ENCODE peak calls at places on chromosomes 13 and 19, in four cellular contexts. M, L, D and G are unnamed samples.

GRCh38 chr19:4693078-4693350 is 22.9 kb upstream of the MYDGF start:
- DNase-seq in D (no peak), L (no peak), M (no peak), G (no peak)

GRCh38 chr13:74593688-74594087 is 459.5 kb upstream of the KLF12 start:
- DNase-seq in M (no peak), D (no peak), L (no peak), G (no peak)

GRCh38 chr19:38669532-38669931 is 22.1 kb downstream of the ACTN4 start:
- DNase-seq in M (no peak), L (peak; percentile 67), D (no peak), G (no peak)

GRCh38 chr19:45097776-45098520 is 5.0 kb downstream of the PPP1R37 start:
- DNase-seq in M (no peak), D (peak; percentile 82), L (peak; percentile 87), G (peak; percentile 86)

GRCh38 chr19:53196777-53197396 is 3.7 kb upstream of the ZNF665 start:
- DNase-seq in D (peak; percentile 60), M (peak; percentile 96), L (peak; percentile 99), G (peak; percentile 94)

GRCh38 chr19:15871570-15871969 is 26.3 kb downstream of the CYP4F2 start:
- DNase-seq in D (no peak), M (no peak), L (no peak), G (no peak)

GRCh38 chr13:66405908-66406802 is 824.0 kb downstream of the PCDH9 start:
- DNase-seq in M (no peak), L (no peak), D (peak; percentile 16), G (peak; percentile 86)

GRCh38 chr19:33883869-33884519 is 87.3 kb downstream of the KCTD15 start:
- DNase-seq in D (no peak), L (peak; percentile 67), M (peak; percentile 89), G (peak; percentile 17)

GRCh38 chr13:34883381-34883780 is 58.7 kb upstream of the NBEA start:
- DNase-seq in M (no peak), D (no peak), L (no peak), G (no peak)

GRCh38 chr13:106104281-106104901 is 431.1 kb downstream of the EFNB2 start:
- DNase-seq in M (no peak), D (peak; percentile 60), L (no peak), G (peak; percentile 87)

GRCh38 chr13:62033932-62034331 is 618.3 kb upstream of the PCDH20 start:
- DNase-seq in L (no peak), M (no peak), D (no peak), G (no peak)

GRCh38 chr13:98800078-98800477 is 47.6 kb upstream of the SLC15A1 start:
- DNase-seq in D (no peak), M (no peak), L (no peak), G (no peak)

GRCh38 chr13:47158583-47158982 is 261.7 kb upstream of the HTR2A start:
- DNase-seq in M (no peak), L (no peak), D (no peak), G (no peak)

GRCh38 chr13:40874138-40874776 is 84.8 kb downstream of the SLC25A15 start:
- DNase-seq in M (no peak), D (no peak), L (no peak), G (no peak)

GRCh38 chr13:40876020-40876738 is 86.8 kb downstream of the SLC25A15 start:
- DNase-seq in M (no peak), L (no peak), D (no peak), G (peak; percentile 51)

GRCh38 chr13:40875583-40875982 is 86.2 kb downstream of the SLC25A15 start:
- DNase-seq in L (no peak), D (no peak), M (no peak), G (peak; percentile 4)

GRCh38 chr13:40878321-40878720 is 88.9 kb downstream of the SLC25A15 start:
- DNase-seq in D (no peak), M (no peak), L (no peak), G (peak; percentile 39)

GRCh38 chr13:40875048-40875447 is 85.6 kb downstream of the SLC25A15 start:
- DNase-seq in L (no peak), M (no peak), D (no peak), G (peak; percentile 55)
- H3K4me3 ChIP-seq in L (no peak overlapping the region), M (no peak overlapping the region), D (no peak overlapping the region), G (no peak overlapping the region)

GRCh38 chr19:18999896-19000620 is 33.3 kb downstream of the SUGP2 start:
- DNase-seq in M (no peak), L (no peak), D (no peak), G (peak; percentile 30)
- TF ChIP-seq CTCF in M (no peak), L (peak; percentile 22), D (peak; percentile 41), G (peak; percentile 33)

GRCh38 chr19:47749326-47749725 is 4.0 kb downstream of the NOP53 start:
- DNase-seq in M (no peak), D (no peak), L (no peak), G (no peak)
- H3K4me3 ChIP-seq in M (no peak overlapping the region), D (no peak overlapping the region), L (no peak overlapping the region), G (no peak overlapping the region)

GRCh38 chr19:17178291-17178690 is 36.9 kb upstream of the USE1 start:
- DNase-seq in D (no peak), M (no peak), L (no peak), G (no peak)
- TF ChIP-seq CTCF in D (no peak), M (no peak), L (no peak), G (no peak)

GRCh38 chr13:49641810-49642291 is 13.5 kb downstream of the ARL11 start:
- DNase-seq in L (no peak), M (no peak), D (peak; percentile 61), G (peak; percentile 80)
- H3K4me3 ChIP-seq in L (no peak overlapping the region), M (no peak overlapping the region), D (no peak overlapping the region), G (no peak overlapping the region)

GRCh38 chr13:75931116-75931515 is 295.0 kb downstream of the LMO7 start:
- DNase-seq in M (no peak), D (no peak), L (no peak), G (no peak)

GRCh38 chr13:75936791-75937190 is 300.7 kb downstream of the LMO7 start:
- DNase-seq in L (no peak), D (no peak), M (no peak), G (no peak)

GRCh38 chr13:75938811-75939525 is 302.8 kb downstream of the LMO7 start:
- DNase-seq in L (no peak), M (no peak), D (no peak), G (no peak)

GRCh38 chr13:75935805-75936204 is 299.7 kb downstream of the LMO7 start:
- DNase-seq in M (no peak), L (no peak), D (no peak), G (no peak)

DNA sequence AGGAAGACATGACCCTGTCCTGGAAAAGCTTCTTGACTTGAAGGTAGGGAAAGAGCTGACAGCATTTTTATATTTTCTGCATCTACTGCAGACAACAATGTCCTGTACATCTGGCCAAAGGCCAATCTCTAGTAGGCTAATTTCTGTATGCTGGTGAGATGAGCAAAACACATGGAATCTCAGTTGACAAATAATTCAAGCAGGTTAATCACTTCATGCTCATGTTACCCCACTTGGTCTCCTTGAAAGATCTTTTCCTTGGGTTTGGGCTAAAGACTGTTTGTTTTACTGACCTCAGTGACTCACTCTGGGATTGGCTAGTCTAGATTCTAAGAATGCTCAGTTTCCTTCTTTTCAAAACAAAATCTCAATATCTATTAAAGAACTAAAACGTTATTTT is 298.8 kb downstream of the LMO7 start:
- DNase-seq in L (no peak), D (no peak), M (no peak), G (peak; percentile 40)
- TF ChIP-seq CTCF in L (no peak), D (no peak), M (no peak), G (no peak)

GRCh38 chr19:43574424-43575155 is 737 bp downstream of the XRCC1 start:
- DNase-seq in D (no peak), L (no peak), M (no peak), G (peak; percentile 32)

GRCh38 chr19:43575955-43576451 is 402 bp downstream of the PINLYP start:
- DNase-seq in M (peak; percentile 28), D (no peak), L (peak; percentile 76), G (no peak)

GRCh38 chr19:43578787-43579186 is 3.2 kb downstream of the PINLYP start:
- DNase-seq in M (no peak), D (no peak), L (no peak), G (no peak)

GRCh38 chr19:43575156-43575950 is at the start of the genes PINLYP and XRCC1:
- DNase-seq in L (peak; percentile 99), D (peak; percentile 94), M (peak; percentile 98), G (peak; percentile 99)

DNA sequence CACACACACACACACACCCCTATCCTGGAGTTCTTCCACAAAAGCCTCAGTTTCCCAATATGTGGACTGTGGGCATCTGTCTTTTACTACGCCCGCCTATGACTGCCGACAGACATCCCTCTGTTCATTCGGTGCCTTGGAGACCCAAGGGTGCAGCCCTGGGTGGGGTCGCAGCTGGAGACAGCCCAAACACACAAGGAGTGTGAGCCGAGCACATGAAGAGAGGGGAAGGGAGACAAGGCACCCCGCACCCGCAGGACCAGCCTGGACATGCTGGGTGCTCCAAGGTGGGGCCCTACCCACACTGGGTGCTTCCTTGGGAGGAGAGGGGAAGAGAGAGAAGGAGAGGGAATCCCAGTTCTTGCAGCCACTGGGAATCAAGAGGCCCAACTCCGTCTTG is 878 bp downstream of the PINLYP start:
- DNase-seq in D (no peak), M (no peak), L (no peak), G (peak; percentile 42)
- H3K4me3 ChIP-seq in D (no peak overlapping the region), M (no peak overlapping the region), L (no peak overlapping the region), G (peak overlapping the region; percentile 49)

DNA sequence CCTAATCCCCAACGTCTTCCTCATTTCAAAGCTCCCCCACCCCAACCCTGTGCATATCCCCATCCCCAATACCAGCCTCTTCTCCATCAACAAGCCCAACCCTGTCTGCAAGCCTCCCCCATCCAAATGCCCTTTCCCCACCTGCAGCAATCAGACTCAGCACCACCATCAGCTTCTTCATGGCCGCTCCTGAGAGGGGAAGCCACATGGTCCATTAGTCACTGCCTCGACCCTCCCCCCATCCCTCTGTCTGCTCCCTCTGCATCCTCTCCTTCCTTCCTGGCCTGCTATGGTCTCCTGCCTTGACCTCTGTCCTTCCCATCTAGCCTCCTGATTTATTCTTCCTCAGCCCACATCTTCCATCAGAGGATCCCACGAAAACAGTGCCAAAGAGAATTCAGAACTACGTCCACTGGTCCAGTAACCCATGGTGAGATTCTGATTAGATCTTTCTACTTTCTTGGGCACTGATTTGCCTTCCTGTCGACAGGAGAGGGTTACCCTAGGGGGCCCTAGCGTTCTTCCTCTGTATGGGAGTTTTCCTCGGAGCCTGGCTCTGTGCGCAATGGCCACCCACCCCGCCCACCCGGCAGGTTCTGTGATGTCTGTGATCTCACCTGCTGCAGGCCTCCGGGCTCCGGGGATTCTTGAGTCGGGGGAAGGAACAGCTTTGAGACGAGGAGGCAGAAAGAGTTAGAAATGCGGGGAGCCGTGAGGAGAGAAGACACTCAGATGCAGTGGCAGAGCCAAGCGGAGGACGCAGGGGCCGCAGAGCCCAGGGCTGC is 1.3 kb downstream of the KLK6 start:
- DNase-seq in D (no peak), M (no peak), L (no peak), G (no peak)
- TF ChIP-seq CTCF in D (no peak), M (no peak), L (no peak), G (no peak)

DNA sequence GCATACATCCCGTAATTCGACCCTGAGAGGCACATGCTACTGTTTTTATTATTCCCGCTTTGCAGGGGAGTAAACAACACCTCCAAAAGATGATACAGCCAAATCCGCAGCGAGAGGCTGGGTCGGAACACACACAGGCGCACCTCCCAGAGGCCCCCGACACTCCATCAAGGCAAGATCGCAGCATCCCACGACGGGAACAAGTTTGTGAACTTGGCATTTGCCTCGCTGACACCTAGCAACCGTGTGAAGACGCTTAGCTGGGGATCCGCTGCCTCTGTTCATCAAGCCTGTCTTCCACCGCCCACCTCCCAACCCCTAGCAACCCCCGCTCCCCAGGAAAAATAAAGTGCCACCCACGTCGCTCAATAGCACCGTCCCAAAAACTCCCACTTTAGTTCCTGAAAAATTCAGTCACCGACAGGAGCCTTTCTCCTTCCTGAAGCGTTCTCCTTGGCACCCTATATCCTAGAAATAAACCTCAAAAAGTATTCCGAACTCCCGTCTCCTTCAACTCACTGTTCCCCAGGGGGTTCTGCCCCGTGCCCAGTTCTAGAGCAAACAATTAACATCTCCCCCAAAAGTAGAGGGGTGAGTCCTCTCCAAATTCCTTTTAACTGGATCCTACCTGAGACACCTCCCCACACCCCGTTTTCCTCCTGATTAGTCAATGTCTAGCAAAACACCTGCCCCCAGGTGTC is 1.7 kb downstream of the GNG7 start:
- DNase-seq in M (no peak), L (no peak), D (no peak), G (no peak)
- H3K4me3 ChIP-seq in M (no peak overlapping the region), L (no peak overlapping the region), D (no peak overlapping the region), G (no peak overlapping the region)